ENCODE peak calls at places on chromosome 19, in seven cellular contexts. N is bronchial epithelial cell; P is ACHN; S is M059J; M is HAP-1; J is CD8-positive, alpha-beta memory T cell; G is CD4-positive, alpha-beta T cell. H is an unnamed sample.

GRCh38 chr19:45817725-45818301 is 2.7 kb upstream of the RSPH6A start:
- DNase-seq in N (peak; percentile 22), P (no peak), S (peak; percentile 70), M (no peak), J (no peak), G (no peak), H (no peak)

GRCh38 chr19:46133777-46134231 is 9.3 kb upstream of the IGFL3 start:
- DNase-seq in N (no peak), P (peak; percentile 7), S (peak; percentile 9), M (no peak), J (no peak), G (no peak), H (no peak)

GRCh38 chr19:17128403-17128802 is 52.8 kb downstream of the MYO9B start:
- DNase-seq in N (no peak), P (no peak), S (no peak), M (no peak), J (no peak), G (no peak), H (no peak)

GRCh38 chr19:50384685-50385535 is 763 bp downstream of the POLD1 start:
- DNase-seq in N (peak; percentile 27), P (no peak), S (no peak), M (peak; percentile 38), J (no peak), G (no peak), H (no peak)

GRCh38 chr19:19434483-19435045 is 29.1 kb downstream of the GATAD2A start:
- DNase-seq in N (no peak), P (no peak), S (no peak), M (no peak), J (no peak), G (no peak), H (no peak)

GRCh38 chr19:30269638-30270037 is 102.5 kb upstream of the ZNF536 start:
- DNase-seq in N (no peak), P (no peak), S (no peak), M (no peak), J (no peak), G (no peak), H (no peak)

GRCh38 chr19:48090281-48090802 is 20.3 kb downstream of the PLA2G4C start:
- DNase-seq in N (no peak), P (no peak), S (peak; percentile 98), M (no peak), J (no peak), G (no peak), H (no peak)

GRCh38 chr19:3142292-3142670 is 6.4 kb downstream of the GNA15 start:
- DNase-seq in N (peak; percentile 86), P (peak; percentile 63), S (peak; percentile 95), M (no peak), J (no peak), G (no peak), H (no peak)